ENCODE peak calls at places on chromosomes 4 and X, in four cellular contexts. V, H, X and L are unnamed samples.

GRCh38 chrX:16838202-16839066 is 31.7 kb downstream of the RBBP7 start:
- DNase-seq in X (no peak), V (peak), H (no peak), L (peak)

GRCh38 chr4:121863787-121864186 is 6.5 kb downstream of the BBS7 start:
- DNase-seq in H (no peak), V (no peak), X (no peak), L (no peak)

GRCh38 chr4:20127626-20128025 is 124.1 kb upstream of the SLIT2 start:
- DNase-seq in V (no peak), X (no peak), H (no peak), L (no peak)

GRCh38 chrX:55057691-55058249 is 17.1 kb upstream of the PAGE2B start:
- DNase-seq in X (no peak), V (no peak), H (no peak), L (peak)

GRCh38 chrX:71292669-71293379 is 8.7 kb upstream of the ITGB1BP2 start:
- DNase-seq in V (no peak), H (no peak), X (no peak), L (no peak)

GRCh38 chrX:129696463-129697155 is 41.9 kb upstream of the APLN start:
- DNase-seq in H (no peak), V (no peak), X (no peak), L (no peak)

GRCh38 chrX:82528525-82528924 is 979.6 kb upstream of the POU3F4 start:
- DNase-seq in X (no peak), H (no peak), V (no peak), L (no peak)

GRCh38 chrX:148537556-148538182 is 37.3 kb downstream of the AFF2 start:
- DNase-seq in X (no peak), V (no peak), H (no peak), L (no peak)

GRCh38 chr4:39480902-39481695 is 22.2 kb downstream of the LIAS start:
- DNase-seq in H (no peak), V (no peak), X (no peak), L (no peak)

GRCh38 chr4:17232575-17233253 is 279.2 kb downstream of the QDPR start:
- DNase-seq in X (no peak), H (peak), V (peak), L (peak)

GRCh38 chr4:55733874-55734437 is 85.6 kb upstream of the EXOC1L start:
- DNase-seq in X (no peak), V (no peak), H (no peak), L (peak)

GRCh38 chr4:136670265-136670664 is 862.0 kb downstream of the PCDH18 start:
- DNase-seq in V (no peak), H (no peak), X (no peak), L (no peak)

GRCh38 chr4:139247656-139248238 is 32.3 kb downstream of the MGARP start:
- DNase-seq in V (no peak), X (no peak), H (no peak), L (no peak)

GRCh38 chr4:80049813-80050534 is 23.1 kb downstream of the ANTXR2 start:
- DNase-seq in H (no peak), X (no peak), V (peak), L (no peak)

GRCh38 chr4:184548651-184549341 is 74.4 kb upstream of the IRF2 start:
- DNase-seq in H (no peak), V (no peak), X (no peak), L (no peak)

GRCh38 chrX:37871626-37872302 is 24.4 kb upstream of the DYNLT3 start:
- DNase-seq in X (no peak), H (peak), V (peak), L (peak)

GRCh38 chr4:11729548-11729947 is 300.9 kb upstream of the HS3ST1 start:
- DNase-seq in V (no peak), H (no peak), X (no peak), L (no peak)

GRCh38 chr4:1183985-1184773 is 11.8 kb upstream of the SPON2 start:
- DNase-seq in V (no peak), H (no peak), X (no peak), L (no peak)

GRCh38 chr4:5711479-5712184 is 631 bp downstream of the EVC start:
- DNase-seq in X (no peak), V (peak), H (no peak), L (no peak)

GRCh38 chrX:23756165-23756564 is 13.1 kb upstream of the ACOT9 start:
- DNase-seq in H (no peak), V (no peak), X (no peak), L (no peak)

GRCh38 chr4:184265566-184266351 is 48.1 kb upstream of the ENPP6 start:
- DNase-seq in V (peak), H (no peak), X (no peak), L (no peak)

GRCh38 chrX:132331532-132331931 is 112.3 kb upstream of the RAP2C start:
- DNase-seq in H (no peak), X (no peak), V (no peak), L (no peak)

GRCh38 chr4:152369903-152370296 is 166.0 kb downstream of the FBXW7 start:
- DNase-seq in H (no peak), X (no peak), V (no peak), L (no peak)

GRCh38 chrX:104392350-104392749 is 137.6 kb upstream of the ESX1 start:
- DNase-seq in V (no peak), H (no peak), X (no peak), L (no peak)

GRCh38 chr4:71377561-71377960 is 38.7 kb downstream of the SLC4A4 start:
- DNase-seq in X (no peak), V (peak), H (peak), L (peak)

GRCh38 chrX:104189862-104190261 is 23.6 kb downstream of the FAM199X start:
- DNase-seq in X (no peak), V (no peak), H (no peak), L (no peak)

GRCh38 chrX:53280703-53281320 is 572 bp downstream of the IQSEC2 start:
- DNase-seq in H (no peak), X (no peak), V (no peak), L (no peak)

GRCh38 chrX:107450823-107451509 is 1.5 kb downstream of the FRMPD3 start:
- DNase-seq in H (no peak), X (no peak), V (no peak), L (no peak)